ENCODE peak calls at places on chromosomes 16 and 17, in four cellular contexts. C is suprapubic skin; E is CD4-positive, alpha-beta T cell; R is transverse colon. B is an unnamed sample.

GRCh38 chr16:48609453-48610023 is 442 bp downstream of the N4BP1 start:
- DNase-seq in C (no peak), E (peak; percentile 29), R (peak; percentile 61), B (peak; percentile 64)

GRCh38 chr17:81309140-81309858 is 14.2 kb upstream of the SLC38A10 start:
- DNase-seq in C (peak; percentile 97), E (no peak), R (peak; percentile 96), B (peak; percentile 67)

GRCh38 chr17:72158895-72159885 is 38.4 kb downstream of the SOX9 start:
- DNase-seq in C (no peak), E (no peak), R (no peak), B (no peak)

GRCh38 chr16:70388281-70388680 is 41.6 kb downstream of the DDX19A start:
- DNase-seq in C (no peak), E (no peak), R (no peak), B (no peak)

GRCh38 chr17:31696184-31696602 is 162.9 kb downstream of the COPRS start:
- DNase-seq in C (peak; percentile 94), E (no peak), R (peak; percentile 52), B (peak; percentile 6)

GRCh38 chr16:47129755-47130435 is 13.8 kb downstream of the NETO2 start:
- DNase-seq in C (no peak), E (no peak), R (no peak), B (no peak)

GRCh38 chr17:83056583-83057396 is 22.6 kb upstream of the METRNL start:
- DNase-seq in C (no peak), E (no peak), R (no peak), B (no peak)

GRCh38 chr16:78756189-78756661 is 656.8 kb downstream of the WWOX start:
- DNase-seq in C (no peak), E (no peak), R (no peak), B (no peak)

GRCh38 chr16:8736123-8736680 is 61.2 kb downstream of the TMEM186 start:
- DNase-seq in C (no peak), E (no peak), R (no peak), B (no peak)

GRCh38 chr17:62671553-62671952 is 44.1 kb downstream of the MRC2 start:
- DNase-seq in C (peak; percentile 80), E (no peak), R (peak; percentile 54), B (no peak)

GRCh38 chr17:60752873-60753577 is 75.4 kb downstream of the BCAS3 start:
- DNase-seq in C (no peak), E (no peak), R (no peak), B (no peak)

GRCh38 chr17:65794572-65794971 is 233.1 kb upstream of the AXIN2 start:
- DNase-seq in C (no peak), E (no peak), R (no peak), B (no peak)

GRCh38 chr17:7141824-7142223 is 27.2 kb upstream of the ASGR2 start:
- DNase-seq in C (no peak), E (no peak), R (peak; percentile 73), B (no peak)

GRCh38 chr16:70454221-70455034 is at the start of gene FCSK:
- DNase-seq in C (no peak), E (peak; percentile 57), R (peak; percentile 66), B (peak; percentile 44)

GRCh38 chr17:15377200-15377599 is 35.8 kb upstream of the TEKT3 start:
- DNase-seq in C (no peak), E (no peak), R (no peak), B (no peak)

GRCh38 chr16:49488336-49488735 is 114.7 kb downstream of the C16orf78 start:
- DNase-seq in C (no peak), E (no peak), R (peak; percentile 4), B (no peak)

GRCh38 chr17:82237083-82237745 is 8.4 kb downstream of the SLC16A3 start:
- DNase-seq in C (no peak), E (no peak), R (no peak), B (peak; percentile 37)

GRCh38 chr17:10574324-10574723 is 24.9 kb upstream of the MYH2 start:
- DNase-seq in C (no peak), E (no peak), R (no peak), B (no peak)

GRCh38 chr17:30969989-30970680 is 704 bp upstream of the RNF135 start:
- DNase-seq in C (no peak), E (peak; percentile 21), R (peak; percentile 52), B (no peak)

GRCh38 chr17:47423406-47424295 is 99.9 kb downstream of the EFCAB13 start:
- DNase-seq in C (peak; percentile 75), E (no peak), R (peak; percentile 58), B (no peak)

GRCh38 chr17:46986401-46986800 is 7.3 kb upstream of the RPRML start:
- DNase-seq in C (no peak), E (no peak), R (no peak), B (no peak)

GRCh38 chr16:82070656-82071369 is 35.8 kb downstream of the HSD17B2 start:
- DNase-seq in C (no peak), E (no peak), R (no peak), B (no peak)

GRCh38 chr16:73420244-73421040 is 372.5 kb upstream of the ZFHX3 start:
- DNase-seq in C (no peak), E (no peak), R (no peak), B (no peak)

GRCh38 chr17:58680038-58680369 is 11.8 kb downstream of the TEX14 start:
- DNase-seq in C (no peak), E (no peak), R (no peak), B (no peak)

GRCh38 chr17:21252289-21252874 is 828 bp downstream of the NATD1 start:
- DNase-seq in C (no peak), E (no peak), R (no peak), B (no peak)

GRCh38 chr17:78889525-78889924 is 13.5 kb downstream of the CEP295NL start:
- DNase-seq in C (no peak), E (no peak), R (peak; percentile 43), B (no peak)

GRCh38 chr16:87447323-87447722 is 45.5 kb downstream of the ZCCHC14 start:
- DNase-seq in C (no peak), E (no peak), R (no peak), B (no peak)

GRCh38 chr17:74340470-74341023 is 14.5 kb downstream of the KIF19 start:
- DNase-seq in C (no peak), E (no peak), R (no peak), B (peak; percentile 39)

GRCh38 chr17:50806141-50806643 is 29.2 kb upstream of the WFIKKN2 start:
- DNase-seq in C (no peak), E (no peak), R (no peak), B (no peak)

GRCh38 chr16:25080420-25081131 is 31.0 kb upstream of the LCMT1 start:
- DNase-seq in C (no peak), E (no peak), R (no peak), B (no peak)
- H3K27ac ChIP-seq in C (no peak overlapping the region), E (no peak overlapping the region), R (no peak overlapping the region), B (no peak overlapping the region)

DNA sequence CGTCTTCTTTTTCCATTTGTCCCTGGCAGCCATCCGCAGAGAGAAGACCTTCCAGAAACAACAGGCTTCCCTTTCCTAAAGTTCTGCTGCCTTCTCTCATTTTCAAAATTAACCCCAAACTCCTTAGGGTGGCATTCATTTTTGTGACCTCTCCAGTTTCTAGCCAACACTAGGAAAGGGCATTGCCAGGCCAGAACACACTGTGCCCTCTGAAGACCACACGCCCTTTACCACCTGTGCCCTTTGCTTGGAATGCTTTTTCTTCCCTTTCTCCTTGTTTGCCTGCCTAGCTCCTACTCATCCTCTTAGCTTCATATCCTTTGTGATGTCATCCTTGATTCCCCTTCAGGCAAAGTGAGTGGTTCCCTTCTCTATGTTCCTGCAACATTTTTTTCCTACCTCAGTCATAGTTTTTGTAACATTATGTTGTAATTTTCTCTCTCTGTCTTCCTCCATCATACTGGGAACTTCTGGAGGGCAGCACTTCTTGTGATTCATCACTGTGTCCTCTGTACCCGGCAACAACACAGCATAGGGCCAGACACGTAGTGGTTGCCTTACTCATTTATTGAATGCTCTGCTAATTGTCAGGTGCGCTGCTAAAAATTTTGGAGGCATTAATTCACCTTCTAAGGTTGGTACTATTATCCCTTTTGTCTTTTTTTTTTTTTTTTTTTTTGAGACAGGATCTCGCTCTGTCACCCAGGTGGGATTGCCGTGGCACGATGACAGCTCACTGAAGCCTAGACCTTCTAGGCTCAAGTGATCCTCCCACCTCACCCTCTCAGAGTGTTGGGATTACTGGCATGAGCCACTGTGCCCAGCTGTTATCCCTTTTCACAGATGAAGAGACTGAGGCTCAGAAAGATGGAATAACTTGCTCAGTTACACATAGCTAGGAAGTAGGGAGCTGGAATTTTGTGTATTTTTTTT is 1.0 kb downstream of the KAT8 start:
- DNase-seq in C (no peak), E (no peak), R (no peak), B (no peak)
- H3K27ac ChIP-seq in C (peak overlapping the region; percentile 99), E (peak overlapping the region; percentile 95), R (peak overlapping the region; percentile 93), B (peak overlapping the region; percentile 91)

DNA sequence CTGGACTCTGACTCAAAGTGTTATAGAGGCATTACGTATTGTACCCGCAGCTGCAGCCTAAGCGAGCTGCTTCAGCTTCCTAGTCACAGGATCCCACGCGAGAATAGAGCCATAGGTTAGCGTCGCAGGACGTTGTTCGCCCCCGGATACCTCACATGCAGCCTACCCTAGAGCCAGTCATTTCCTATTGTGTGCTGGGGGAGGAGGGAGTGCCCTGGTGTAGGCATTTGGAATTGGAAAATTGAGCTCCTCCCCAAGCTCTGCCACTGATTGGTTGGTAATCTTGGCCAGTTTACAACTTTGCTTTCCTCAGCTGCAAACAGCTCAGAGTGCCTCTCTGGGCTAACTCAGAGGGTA is 530 bp downstream of the NAA60 start:
- DNase-seq in C (no peak), E (no peak), R (peak; percentile 42), B (no peak)
- H3K27ac ChIP-seq in C (peak overlapping the region; percentile 56), E (peak overlapping the region; percentile 79), R (peak overlapping the region; percentile 85), B (no peak overlapping the region)

GRCh38 chr16:50555892-50556673 is 7.9 kb downstream of the NKD1 start:
- DNase-seq in C (no peak), E (no peak), R (no peak), B (no peak)
- H3K27ac ChIP-seq in C (peak overlapping the region; percentile 12), E (no peak overlapping the region), R (no peak overlapping the region), B (peak overlapping the region; percentile 26)

GRCh38 chr16:30926333-30926811 is 3.0 kb downstream of the FBXL19 start:
- DNase-seq in C (no peak), E (no peak), R (no peak), B (no peak)

GRCh38 chr16:30924086-30924714 is 828 bp downstream of the FBXL19 start:
- DNase-seq in C (no peak), E (no peak), R (peak; percentile 29), B (no peak)

GRCh38 chr16:30923554-30924085 is at the start of gene FBXL19:
- DNase-seq in C (no peak), E (peak; percentile 16), R (peak; percentile 45), B (no peak)

GRCh38 chr16:30925646-30926332 is 2.4 kb downstream of the FBXL19 start:
- DNase-seq in C (no peak), E (no peak), R (no peak), B (no peak)

DNA sequence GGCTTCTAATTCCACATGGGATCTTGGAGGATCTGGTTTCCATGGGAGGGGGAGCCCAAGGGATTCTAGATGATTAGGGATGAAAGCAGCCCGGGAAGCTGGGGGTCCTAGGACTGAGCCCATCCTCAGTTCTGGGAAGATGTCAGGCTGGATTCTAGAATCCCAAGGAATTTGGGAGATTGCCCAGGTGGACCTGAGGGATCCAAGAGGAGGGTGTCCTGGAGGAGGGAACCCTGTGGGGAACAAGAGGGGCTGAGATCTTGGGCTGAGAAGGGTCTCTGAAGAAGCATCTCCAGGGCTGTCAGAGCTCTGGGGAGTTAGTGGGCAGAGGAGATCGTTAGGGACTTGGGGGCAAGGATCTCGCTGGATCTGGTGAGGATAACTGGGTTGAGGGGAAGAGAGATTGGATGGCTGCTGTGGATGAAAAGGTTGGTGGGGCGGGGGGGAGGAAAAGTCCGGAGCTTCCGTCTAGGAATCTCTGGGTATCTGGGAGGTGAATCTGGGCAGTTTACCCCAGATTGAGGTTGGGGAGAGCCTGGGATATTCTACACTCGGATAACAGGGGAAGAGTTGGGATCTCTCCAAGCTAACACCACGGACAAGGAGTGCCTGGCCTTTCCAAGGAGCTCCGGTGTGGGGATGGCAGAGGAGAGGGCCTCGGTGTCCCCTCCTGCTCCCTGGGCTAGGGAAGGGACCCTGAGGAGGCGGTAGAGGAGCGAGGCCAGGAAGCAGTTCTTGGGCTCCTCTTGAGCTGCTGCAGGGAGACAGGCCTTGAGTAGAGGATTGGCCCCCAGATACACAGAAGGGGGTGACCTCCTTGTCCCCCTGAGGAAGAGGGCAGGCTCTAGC is 1.6 kb downstream of the FBXL19 start:
- DNase-seq in C (no peak), E (no peak), R (peak; percentile 19), B (no peak)
- H3K27ac ChIP-seq in C (no peak overlapping the region), E (peak overlapping the region; percentile 19), R (peak overlapping the region; percentile 93), B (peak overlapping the region; percentile 99)

B was measured in substantia nigra.